ENCODE peak calls at places on chromosomes 12 and 14, in five cellular contexts. One of them, this sample, is unnamed.

GRCh38 chr12:104687823-104688573 is 231.2 kb downstream of the CHST11 start:
- DNase-seq in RPMI7951: no peak
- DNase-seq in spleen: no peak
- DNase-seq in MG63: no peak
- DNase-seq in fibroblast of pulmonary artery: no peak
- DNase-seq in this sample: peak

GRCh38 chr12:48454675-48455074 is 17.7 kb upstream of the ANP32D start:
- DNase-seq in RPMI7951: peak
- DNase-seq in spleen: no peak
- DNase-seq in MG63: no peak
- DNase-seq in fibroblast of pulmonary artery: peak
- DNase-seq in this sample: no peak

GRCh38 chr12:3490848-3491382 is at the start of gene PRMT8:
- DNase-seq in RPMI7951: peak
- DNase-seq in spleen: no peak
- DNase-seq in MG63: peak
- DNase-seq in fibroblast of pulmonary artery: no peak
- DNase-seq in this sample: no peak

GRCh38 chr14:104359301-104359968 is 220.1 kb upstream of the C14orf180 start:
- DNase-seq in RPMI7951: no peak
- DNase-seq in spleen: no peak
- DNase-seq in MG63: no peak
- DNase-seq in fibroblast of pulmonary artery: no peak
- DNase-seq in this sample: no peak

GRCh38 chr14:53441789-53442188 is 288.7 kb upstream of the DDHD1 start:
- DNase-seq in RPMI7951: no peak
- DNase-seq in spleen: no peak
- DNase-seq in MG63: no peak
- DNase-seq in fibroblast of pulmonary artery: no peak
- DNase-seq in this sample: no peak

GRCh38 chr12:95415451-95415850 is 58.5 kb upstream of the METAP2 start:
- DNase-seq in RPMI7951: no peak
- DNase-seq in spleen: no peak
- DNase-seq in MG63: no peak
- DNase-seq in fibroblast of pulmonary artery: no peak
- DNase-seq in this sample: no peak

GRCh38 chr12:88194868-88195267 is 52.8 kb downstream of the TMTC3 start:
- DNase-seq in RPMI7951: no peak
- DNase-seq in spleen: no peak
- DNase-seq in MG63: no peak
- DNase-seq in fibroblast of pulmonary artery: no peak
- DNase-seq in this sample: no peak

GRCh38 chr14:103696466-103697071 is 18.7 kb downstream of the XRCC3 start:
- DNase-seq in RPMI7951: no peak
- DNase-seq in spleen: peak
- DNase-seq in MG63: no peak
- DNase-seq in fibroblast of pulmonary artery: peak
- DNase-seq in this sample: no peak

GRCh38 chr14:94110552-94111181 is at the start of gene IFI27:
- DNase-seq in RPMI7951: peak
- DNase-seq in spleen: no peak
- DNase-seq in MG63: peak
- DNase-seq in fibroblast of pulmonary artery: peak
- DNase-seq in this sample: peak

GRCh38 chr12:55933158-55933798 is 2.3 kb downstream of the DGKA start:
- DNase-seq in RPMI7951: peak
- DNase-seq in spleen: no peak
- DNase-seq in MG63: peak
- DNase-seq in fibroblast of pulmonary artery: no peak
- DNase-seq in this sample: no peak

GRCh38 chr12:131934535-131934934 is 5.5 kb downstream of the PUS1 start:
- DNase-seq in RPMI7951: no peak
- DNase-seq in spleen: peak
- DNase-seq in MG63: no peak
- DNase-seq in fibroblast of pulmonary artery: no peak
- DNase-seq in this sample: no peak

GRCh38 chr14:94123296-94123695 is 6.1 kb downstream of the IFI27L2 start:
- DNase-seq in RPMI7951: no peak
- DNase-seq in spleen: no peak
- DNase-seq in MG63: no peak
- DNase-seq in fibroblast of pulmonary artery: no peak
- DNase-seq in this sample: no peak

GRCh38 chr12:88763536-88764100 is 183.3 kb upstream of the KITLG start:
- DNase-seq in RPMI7951: peak
- DNase-seq in spleen: no peak
- DNase-seq in MG63: peak
- DNase-seq in fibroblast of pulmonary artery: no peak
- DNase-seq in this sample: no peak

GRCh38 chr12:79531547-79531946 is 159.2 kb downstream of the PAWR start:
- DNase-seq in RPMI7951: peak
- DNase-seq in spleen: no peak
- DNase-seq in MG63: no peak
- DNase-seq in fibroblast of pulmonary artery: peak
- DNase-seq in this sample: no peak

GRCh38 chr12:53994268-53994690 is 5.7 kb upstream of the HOXC9 start:
- DNase-seq in RPMI7951: peak
- DNase-seq in spleen: peak
- DNase-seq in MG63: peak
- DNase-seq in fibroblast of pulmonary artery: no peak
- DNase-seq in this sample: no peak

GRCh38 chr12:97555547-97556200 is 93.1 kb downstream of the RMST start:
- DNase-seq in RPMI7951: no peak
- DNase-seq in spleen: no peak
- DNase-seq in MG63: no peak
- DNase-seq in fibroblast of pulmonary artery: no peak
- DNase-seq in this sample: no peak

GRCh38 chr12:93164103-93164880 is 213.4 kb upstream of the NUDT4 start:
- DNase-seq in RPMI7951: no peak
- DNase-seq in spleen: no peak
- DNase-seq in MG63: no peak
- DNase-seq in fibroblast of pulmonary artery: no peak
- DNase-seq in this sample: no peak